ENCODE peak calls at places on chromosome 11, in seven cellular contexts. V is fibroblast of the aortic adventitia, T is cardiac muscle cell, D is lower lobe of right lung, B is PC-9, A is OCI-LY7, X is thoracic aorta. K is an unnamed sample.
A peak's percentile ranks its signal among the peaks of the same experiment; 100 is the strongest.

GRCh38 chr11:923691-924405 is 1.8 kb upstream of the AP2A2 start:
- DNase-seq in V (no peak), T (no peak), D (peak; percentile 41), B (no peak), A (no peak), X (no peak), K (no peak)

GRCh38 chr11:1826552-1827094 is 8.2 kb upstream of the SYT8 start:
- DNase-seq in V (peak; percentile 45), T (peak; percentile 91), D (peak; percentile 65), B (peak; percentile 49), A (peak; percentile 12), X (peak; percentile 77), K (no peak)

GRCh38 chr11:120601566-120601965 is 90.0 kb downstream of the GRIK4 start:
- DNase-seq in V (no peak), T (peak; percentile 27), D (no peak), B (no peak), A (no peak), X (no peak), K (no peak)

GRCh38 chr11:34243620-34244493 is 114.0 kb downstream of the ABTB2 start:
- DNase-seq in V (peak; percentile 81), T (peak; percentile 62), D (no peak), B (peak; percentile 90), A (no peak), X (no peak), K (no peak)

GRCh38 chr11:123569387-123569786 is 85.0 kb downstream of the SCN3B start:
- DNase-seq in V (no peak), T (no peak), D (no peak), B (no peak), A (no peak), X (no peak), K (no peak)

GRCh38 chr11:104602643-104603042 is 295.6 kb downstream of the CASP12 start:
- DNase-seq in V (no peak), T (no peak), D (no peak), B (no peak), A (no peak), X (no peak), K (no peak)

GRCh38 chr11:36688132-36688531 is 90.1 kb upstream of the RAG2 start:
- DNase-seq in V (no peak), T (no peak), D (no peak), B (no peak), A (no peak), X (no peak), K (no peak)

GRCh38 chr11:113710989-113711388 is 4.9 kb upstream of the TMPRSS5 start:
- DNase-seq in V (no peak), T (no peak), D (no peak), B (no peak), A (no peak), X (no peak), K (no peak)

GRCh38 chr11:86632499-86633269 is 39.7 kb downstream of the ME3 start:
- DNase-seq in V (peak; percentile 85), T (peak; percentile 88), D (no peak), B (peak; percentile 83), A (no peak), X (peak; percentile 24), K (no peak)

GRCh38 chr11:118147502-118147901 is 5.1 kb downstream of the SCN4B start:
- DNase-seq in V (no peak), T (no peak), D (no peak), B (no peak), A (no peak), X (no peak), K (no peak)

GRCh38 chr11:120562806-120563425 is 51.4 kb downstream of the GRIK4 start:
- DNase-seq in V (no peak), T (peak; percentile 20), D (no peak), B (no peak), A (no peak), X (no peak), K (no peak)

GRCh38 chr11:12675951-12676711 is 1.9 kb downstream of the TEAD1 start:
- DNase-seq in V (peak; percentile 70), T (peak; percentile 64), D (no peak), B (no peak), A (peak; percentile 25), X (no peak), K (no peak)

GRCh38 chr11:73323464-73323863 is 15.4 kb downstream of the ARHGEF17 start:
- DNase-seq in V (peak; percentile 73), T (peak; percentile 88), D (peak; percentile 66), B (no peak), A (no peak), X (peak; percentile 80), K (no peak)

GRCh38 chr11:95451682-95452081 is 220.7 kb upstream of the SESN3 start:
- DNase-seq in V (peak; percentile 98), T (peak; percentile 87), D (no peak), B (no peak), A (no peak), X (no peak), K (no peak)

GRCh38 chr11:10499452-10500262 is 41.3 kb downstream of the RNF141 start:
- DNase-seq in V (peak; percentile 40), T (no peak), D (no peak), B (no peak), A (no peak), X (no peak), K (no peak)

GRCh38 chr11:120205596-120206161 is 5.2 kb upstream of the OAF start:
- DNase-seq in V (peak; percentile 63), T (peak; percentile 61), D (no peak), B (no peak), A (no peak), X (no peak), K (no peak)

GRCh38 chr11:2769779-2770555 is 70.2 kb upstream of the KCNQ1OT1 start:
- DNase-seq in V (no peak), T (no peak), D (peak; percentile 40), B (no peak), A (no peak), X (no peak), K (no peak)

GRCh38 chr11:638616-639323 is 1.7 kb downstream of the DRD4 start:
- DNase-seq in V (no peak), T (no peak), D (no peak), B (no peak), A (no peak), X (no peak), K (no peak)

GRCh38 chr11:92948116-92948515 is 21.3 kb upstream of the MTNR1B start:
- DNase-seq in V (no peak), T (no peak), D (no peak), B (no peak), A (no peak), X (no peak), K (no peak)

GRCh38 chr11:133892126-133892525 is 46.8 kb upstream of the SPATA19 start:
- DNase-seq in V (no peak), T (no peak), D (no peak), B (no peak), A (no peak), X (no peak), K (no peak)

GRCh38 chr11:118659956-118660645 is 19.3 kb downstream of the TREH start:
- DNase-seq in V (no peak), T (no peak), D (no peak), B (no peak), A (no peak), X (no peak), K (no peak)

GRCh38 chr11:69915501-69916250 is 96.5 kb upstream of the FGF3 start:
- DNase-seq in V (peak; percentile 72), T (peak; percentile 77), D (peak; percentile 81), B (peak; percentile 92), A (peak; percentile 48), X (peak; percentile 75), K (peak; percentile 76)

DNA sequence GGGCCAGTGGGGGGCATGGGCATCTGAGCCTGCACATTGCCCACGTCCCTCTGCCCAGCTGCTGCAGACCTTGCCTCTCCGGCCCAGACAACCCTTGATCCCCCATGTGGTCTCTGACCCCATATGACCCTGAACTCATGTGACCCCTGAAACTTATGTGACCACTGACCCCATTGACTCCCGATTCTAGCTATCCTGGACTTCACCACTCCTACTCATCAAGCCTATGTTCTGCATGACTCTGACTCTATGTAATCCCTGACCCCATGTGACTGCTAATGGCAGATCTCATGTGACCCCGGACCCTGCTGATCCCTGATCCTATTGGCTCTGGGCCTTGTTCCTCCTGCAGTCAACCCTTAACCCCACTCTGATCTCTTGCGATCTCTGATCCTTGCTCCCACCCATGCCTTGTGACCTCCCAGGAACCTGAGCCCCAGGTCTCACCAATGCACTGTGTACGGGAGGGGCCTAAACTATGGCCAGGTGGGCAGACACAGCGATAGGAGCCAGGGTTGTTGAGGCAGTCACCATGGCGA is 5.7 kb downstream of the LTBP3 start:
- DNase-seq in V (no peak), T (no peak), D (no peak), B (no peak), A (peak; percentile 19), X (no peak), K (no peak)
- TF ChIP-seq CTCF in V (no peak), T (no peak), D (no peak), B (peak; percentile 28), A (peak; percentile 51), X (peak; percentile 6), K (no peak)

GRCh38 chr11:68509105-68509504 is 48.6 kb downstream of the PPP6R3 start:
- DNase-seq in V (peak; percentile 62), T (no peak), D (no peak), B (no peak), A (no peak), X (no peak), K (no peak)

GRCh38 chr11:68508425-68508824 is 47.9 kb downstream of the PPP6R3 start:
- DNase-seq in V (peak; percentile 39), T (no peak), D (no peak), B (no peak), A (no peak), X (no peak), K (no peak)

GRCh38 chr11:68504432-68505066 is 44.0 kb downstream of the PPP6R3 start:
- DNase-seq in V (peak; percentile 12), T (no peak), D (no peak), B (no peak), A (no peak), X (no peak), K (no peak)

GRCh38 chr11:68505596-68505995 is 45.0 kb downstream of the PPP6R3 start:
- DNase-seq in V (peak; percentile 41), T (no peak), D (no peak), B (no peak), A (no peak), X (no peak), K (no peak)

GRCh38 chr11:68506908-68507307 is 46.4 kb downstream of the PPP6R3 start:
- DNase-seq in V (no peak), T (no peak), D (no peak), B (no peak), A (no peak), X (no peak), K (no peak)
- TF ChIP-seq CTCF in V (peak; percentile 18), T (peak; percentile 4), D (no peak), B (no peak), A (peak; percentile 37), X (no peak), K (no peak)

GRCh38 chr11:76695133-76695532 is 24.6 kb upstream of the LRRC32 start:
- DNase-seq in V (no peak), T (no peak), D (no peak), B (no peak), A (peak; percentile 47), X (no peak), K (no peak)
- TF ChIP-seq CTCF in V (no peak), T (no peak), D (no peak), B (peak; percentile 35), A (peak; percentile 63), X (no peak), K (no peak)

DNA sequence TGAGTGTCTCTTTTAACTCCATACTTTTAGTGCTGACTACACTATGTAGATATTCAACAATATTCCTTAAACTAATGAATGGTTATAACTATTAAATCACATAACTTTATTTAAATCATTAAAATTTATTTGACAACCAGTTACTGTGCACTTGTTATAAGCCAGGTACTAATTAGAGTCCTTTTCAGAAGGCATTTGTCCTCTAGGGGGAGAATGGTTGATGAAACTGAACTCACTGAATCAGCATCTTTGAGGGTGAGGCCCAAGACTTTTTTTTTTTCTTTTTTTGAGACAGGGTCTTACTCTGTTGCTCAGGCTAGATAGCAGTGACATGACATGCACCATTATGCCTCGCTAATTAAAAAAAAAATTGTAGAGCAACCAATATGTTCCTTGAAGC is 515.6 kb upstream of the CCDC90B start:
- DNase-seq in V (no peak), T (no peak), D (no peak), B (no peak), A (no peak), X (no peak), K (no peak)
- TF ChIP-seq CTCF in V (peak; percentile 23), T (peak; percentile 19), D (no peak), B (peak; percentile 41), A (peak; percentile 44), X (no peak), K (no peak)